ENCODE peak calls at places on chromosomes 2 and 18, in five cellular contexts. L is naive thymus-derived CD4-positive, alpha-beta T cell; N is CD4-positive, alpha-beta memory T cell; I is transverse colon; B is GM12878. Y is an unnamed sample. For H3K4me1 and H3K27me3, the result is how much of the 10 kb centered on the place peaks cover.

GRCh38 chr2:218261424-218262273 is 834 bp downstream of the GPBAR1 start:
- DNase-seq in B (no peak), L (no peak), I (no peak), N (no peak), Y (no peak)

GRCh38 chr2:85401844-85402243 is 8.3 kb downstream of the CAPG start:
- DNase-seq in I (no peak), N (no peak), L (no peak), B (no peak), Y (no peak)

GRCh38 chr2:1446281-1446680 is 33.0 kb downstream of the TPO start:
- DNase-seq in I (no peak), L (no peak), B (no peak), N (no peak), Y (no peak)

GRCh38 chr2:43084699-43085091 is 141.7 kb downstream of the ZFP36L2 start:
- DNase-seq in I (no peak), N (no peak), B (no peak), L (no peak), Y (no peak)

GRCh38 chr2:23492941-23493340 is 108.0 kb downstream of the KLHL29 start:
- DNase-seq in N (no peak), B (no peak), L (no peak), I (no peak), Y (no peak)

GRCh38 chr2:238077292-238077691 is 16.5 kb downstream of the SCLY start:
- DNase-seq in N (no peak), B (no peak), I (no peak), L (no peak), Y (no peak)

GRCh38 chr2:113175101-113175628 is 1.4 kb downstream of the PSD4 start:
- DNase-seq in B (peak), I (peak), L (no peak), N (peak), Y (no peak)

GRCh38 chr2:238136820-238137537 is 1.5 kb upstream of the KLHL30 start:
- DNase-seq in L (no peak), I (no peak), N (no peak), B (no peak), Y (no peak)

GRCh38 chr2:31297751-31298150 is 63.8 kb downstream of the EHD3 start:
- DNase-seq in I (no peak), B (no peak), N (no peak), L (no peak), Y (no peak)

GRCh38 chr2:202436631-202437030 is 60.5 kb downstream of the BMPR2 start:
- DNase-seq in I (no peak), B (no peak), N (no peak), L (no peak), Y (no peak)

GRCh38 chr18:32473325-32473724 is 2.6 kb upstream of the GAREM1 start:
- DNase-seq in I (no peak), N (no peak), L (no peak), B (no peak), Y (no peak)

GRCh38 chr2:7007846-7008741 is 90.9 kb downstream of the RNF144A start:
- DNase-seq in I (peak), N (no peak), L (no peak), B (peak), Y (no peak)

DNA sequence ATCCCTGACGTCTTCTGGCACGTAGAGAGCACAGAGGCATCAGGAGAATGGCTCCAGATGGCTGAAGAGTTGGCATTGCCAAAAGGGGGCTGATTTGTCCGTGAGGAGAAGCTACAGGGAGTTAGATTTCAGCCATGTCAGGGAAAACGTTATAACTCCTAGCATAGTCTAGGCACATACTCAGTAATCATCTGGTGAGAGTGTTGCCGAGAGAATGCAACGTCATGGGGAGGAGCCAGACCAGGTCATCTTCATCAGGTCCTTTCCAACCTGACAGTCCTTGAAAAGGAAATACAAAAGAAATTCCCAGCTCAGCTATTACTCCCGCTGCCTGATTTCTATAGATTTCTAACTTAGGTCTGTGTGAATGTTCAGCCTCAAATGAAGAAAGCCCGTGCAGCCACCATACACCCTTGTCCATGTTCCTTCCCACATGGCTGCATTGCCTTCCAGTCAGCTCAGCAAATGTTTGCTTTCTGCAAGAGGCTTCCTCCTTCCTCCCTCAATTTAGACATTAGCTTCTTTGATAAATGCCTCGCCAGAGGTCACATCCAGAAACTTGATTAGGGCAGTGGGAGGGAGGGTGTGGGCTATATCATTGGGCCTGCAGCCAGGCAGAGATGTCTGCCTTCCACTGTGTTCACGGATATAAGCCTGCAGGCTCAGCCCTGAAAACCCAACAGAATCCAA is 93.0 kb downstream of the STPG4 start:
- DNase-seq in B (no peak), I (no peak), N (no peak), L (no peak), Y (no peak)
- H3K4me1 ChIP-seq in B (under half), I (under half), N (under half), L (under half), Y (under half)

DNA sequence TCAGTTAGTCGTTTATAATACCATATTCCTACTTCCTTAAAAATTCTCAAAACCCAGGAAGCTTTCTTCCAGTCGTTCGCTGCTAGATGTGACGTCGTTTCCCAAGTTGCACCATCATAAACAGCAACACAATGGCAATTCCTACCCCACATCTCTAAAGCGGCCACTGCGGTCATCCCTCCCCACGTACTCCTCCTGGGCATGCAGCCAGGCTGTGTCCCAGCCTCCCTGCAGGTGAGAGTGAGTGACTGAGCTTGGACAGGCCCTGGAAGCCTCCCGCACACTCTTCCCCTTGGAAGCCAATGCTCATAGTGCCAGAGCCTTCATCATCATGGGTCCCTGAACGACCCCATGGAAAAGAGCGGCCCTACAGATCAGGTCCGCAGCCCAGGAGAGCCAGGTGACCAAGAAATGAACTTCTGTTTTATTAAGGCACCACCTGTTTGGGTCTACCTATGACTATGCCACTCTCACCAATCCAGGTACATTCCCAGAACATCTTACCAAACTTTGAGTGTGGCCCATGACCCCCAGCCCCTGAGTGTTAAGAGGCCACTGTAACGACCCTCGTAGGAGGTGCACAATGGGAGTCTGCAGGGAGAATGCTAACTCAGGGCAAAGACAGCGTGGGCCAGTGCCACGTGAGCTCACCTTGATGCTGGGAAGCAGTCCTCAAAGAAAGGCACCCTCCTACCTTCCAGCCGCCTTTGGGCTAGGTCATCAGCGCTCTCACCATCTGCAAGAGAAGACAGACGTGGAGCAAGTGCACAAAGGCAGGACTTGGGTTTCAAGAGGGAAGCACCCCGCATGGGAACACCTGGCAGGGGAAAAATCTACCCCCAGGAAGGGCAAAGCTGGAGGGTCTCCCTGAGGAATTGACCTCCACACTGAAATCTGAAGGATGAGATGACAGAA is 74.7 kb upstream of the RAB6C start:
- DNase-seq in I (no peak), B (no peak), N (no peak), L (no peak), Y (no peak)
- H3K27me3 ChIP-seq in I (under half), B (under half), N (under half), L (under half), Y (under half)

GRCh38 chr18:3725100-3725499 is 275.1 kb downstream of the TGIF1 start:
- DNase-seq in B (no peak), I (no peak), L (no peak), N (no peak), Y (no peak)

GRCh38 chr18:3723554-3723953 is 273.6 kb downstream of the TGIF1 start:
- DNase-seq in L (no peak), I (no peak), B (no peak), N (no peak), Y (no peak)

GRCh38 chr18:3728704-3729437 is 278.9 kb downstream of the TGIF1 start:
- DNase-seq in I (no peak), N (no peak), L (no peak), B (no peak), Y (no peak)

GRCh38 chr18:3726241-3726951 is 276.4 kb downstream of the TGIF1 start:
- DNase-seq in B (no peak), I (no peak), N (no peak), L (no peak), Y (no peak)

DNA sequence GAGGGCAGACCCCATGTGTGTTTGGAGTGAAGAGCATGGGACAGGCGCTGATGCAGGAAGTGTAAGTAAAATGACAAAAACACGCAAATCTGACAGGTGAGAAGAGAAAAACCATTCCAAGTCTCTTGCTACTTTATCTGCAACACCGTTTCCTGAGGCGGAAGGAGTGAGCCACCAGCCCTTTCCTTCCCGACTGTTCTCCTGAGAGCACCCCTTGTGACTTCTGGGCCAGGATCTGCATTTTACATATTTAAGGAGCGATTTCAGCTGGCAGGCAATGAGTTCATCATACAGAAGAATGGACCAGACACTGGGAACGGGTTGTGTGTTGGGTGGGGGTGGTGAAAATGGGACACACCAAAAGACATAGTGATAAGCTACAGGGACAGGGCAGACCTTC is 277.3 kb downstream of the TGIF1 start:
- DNase-seq in L (no peak), N (no peak), I (no peak), B (no peak), Y (no peak)
- H3K4me1 ChIP-seq in L (under half), N (under half), I (under half), B (under half), Y (under half)

GRCh38 chr2:222423632-222424280 is 587 bp upstream of the SGPP2 start:
- DNase-seq in N (peak), L (no peak), I (no peak), B (peak), Y (no peak)
- H3K27me3 ChIP-seq in N (under half), L (under half), I (under half), B (under half), Y (under half)

DNA sequence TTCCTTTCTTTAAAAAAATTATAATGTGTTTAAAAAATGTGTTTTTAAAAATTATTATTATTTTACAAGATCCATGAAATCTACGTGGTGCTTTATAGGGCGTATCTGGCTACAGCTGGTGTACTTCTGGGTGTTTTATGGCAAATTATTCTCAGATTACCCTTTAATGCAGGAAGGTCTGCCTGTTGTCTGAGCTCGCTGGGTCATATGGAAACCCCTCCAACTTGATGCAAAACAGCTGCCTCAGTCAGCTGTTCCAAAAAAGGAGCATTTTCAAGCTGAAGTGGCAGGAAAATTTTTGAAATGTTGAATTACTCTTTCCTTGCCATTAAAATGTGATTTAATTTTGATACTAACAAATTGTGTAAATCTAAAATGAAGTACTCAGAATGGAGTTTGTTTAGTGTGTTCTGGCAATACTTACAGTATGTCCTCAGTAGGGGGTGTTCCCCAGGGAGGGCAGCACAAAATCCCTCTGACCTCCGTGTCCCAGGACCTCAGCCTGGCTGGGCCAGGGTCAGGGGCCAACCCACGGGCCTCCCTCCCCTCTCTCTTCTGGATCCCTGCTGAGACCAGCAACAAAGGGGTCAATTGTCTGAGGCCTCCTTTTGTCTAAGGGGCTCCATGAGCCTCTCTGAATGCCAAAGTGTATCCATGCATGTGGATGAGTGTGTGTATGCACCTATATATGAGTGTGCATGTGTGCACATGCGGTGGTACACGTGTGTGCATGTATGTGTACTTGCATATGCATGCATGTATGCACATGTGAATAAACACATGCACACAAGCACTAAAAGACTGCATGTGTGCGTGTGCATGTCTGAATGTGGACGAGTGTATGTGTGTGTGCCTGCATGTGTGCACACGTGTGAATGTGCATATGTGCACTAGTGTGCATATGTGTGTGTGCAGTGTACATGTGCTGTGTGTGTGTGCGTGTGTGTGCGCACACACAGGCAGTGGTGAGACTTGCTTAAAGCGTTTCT is 105.3 kb downstream of the ACOXL start:
- DNase-seq in L (no peak), N (no peak), B (no peak), I (no peak), Y (no peak)
- H3K4me1 ChIP-seq in L (under half), N (under half), B (under half), I (under half), Y (under half)

DNA sequence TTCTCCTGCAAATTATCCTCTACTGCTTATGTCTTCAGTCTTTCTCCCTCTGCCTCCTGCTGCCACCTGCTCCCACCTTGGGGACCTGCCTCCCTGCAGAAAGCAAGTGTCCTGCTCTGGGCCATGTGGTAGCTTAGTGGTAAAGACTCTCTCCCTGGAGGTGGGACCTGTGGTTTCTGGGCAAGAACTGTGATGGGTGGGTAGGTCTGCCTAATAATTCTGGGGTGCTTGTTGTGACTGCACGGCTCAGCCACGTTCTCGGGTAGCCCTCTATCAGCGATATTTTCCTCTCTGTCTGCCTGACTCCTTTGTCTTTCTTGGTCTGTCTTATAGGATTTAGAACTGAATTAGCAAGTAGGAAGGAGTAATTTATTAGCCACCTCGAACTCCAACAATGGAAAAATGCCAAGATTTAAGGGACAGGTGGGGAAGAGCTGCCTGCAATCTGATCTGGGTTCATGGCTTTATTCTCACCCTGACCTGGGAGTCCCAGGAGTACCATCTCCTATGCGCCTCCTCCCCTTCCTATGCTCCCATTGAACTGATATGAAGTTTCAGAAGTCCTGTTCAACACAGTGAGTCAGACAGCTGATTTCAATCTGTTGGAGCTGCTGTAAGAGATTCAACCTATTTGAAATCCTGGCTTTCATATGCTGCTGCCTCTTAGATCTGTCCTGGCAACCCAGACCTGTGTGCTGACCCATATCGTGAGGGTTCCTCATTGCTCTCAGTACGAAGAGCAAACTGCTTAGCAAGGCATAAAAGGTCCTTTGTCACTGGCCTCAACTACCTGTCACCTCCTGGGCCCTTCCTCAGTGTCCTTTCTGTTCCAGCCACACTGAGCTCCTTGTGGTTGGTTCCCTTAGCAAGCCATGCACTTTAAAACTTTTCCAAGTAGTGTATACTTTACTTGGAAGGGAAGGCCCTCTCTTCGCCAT is 16.1 kb upstream of the CD28 start:
- DNase-seq in L (no peak), I (no peak), N (no peak), B (no peak), Y (no peak)
- H3K27me3 ChIP-seq in L (under half), I (under half), N (under half), B (under half), Y (under half)

GRCh38 chr2:61623747-61624146 is 85.6 kb upstream of the XPO1 start:
- DNase-seq in L (no peak), B (no peak), N (no peak), I (no peak), Y (no peak)

GRCh38 chr2:61617610-61618009 is 79.5 kb upstream of the XPO1 start:
- DNase-seq in B (no peak), N (no peak), L (no peak), I (no peak), Y (no peak)

GRCh38 chr2:61619561-61619960 is 81.4 kb upstream of the XPO1 start:
- DNase-seq in N (no peak), I (no peak), B (no peak), L (no peak), Y (no peak)

DNA sequence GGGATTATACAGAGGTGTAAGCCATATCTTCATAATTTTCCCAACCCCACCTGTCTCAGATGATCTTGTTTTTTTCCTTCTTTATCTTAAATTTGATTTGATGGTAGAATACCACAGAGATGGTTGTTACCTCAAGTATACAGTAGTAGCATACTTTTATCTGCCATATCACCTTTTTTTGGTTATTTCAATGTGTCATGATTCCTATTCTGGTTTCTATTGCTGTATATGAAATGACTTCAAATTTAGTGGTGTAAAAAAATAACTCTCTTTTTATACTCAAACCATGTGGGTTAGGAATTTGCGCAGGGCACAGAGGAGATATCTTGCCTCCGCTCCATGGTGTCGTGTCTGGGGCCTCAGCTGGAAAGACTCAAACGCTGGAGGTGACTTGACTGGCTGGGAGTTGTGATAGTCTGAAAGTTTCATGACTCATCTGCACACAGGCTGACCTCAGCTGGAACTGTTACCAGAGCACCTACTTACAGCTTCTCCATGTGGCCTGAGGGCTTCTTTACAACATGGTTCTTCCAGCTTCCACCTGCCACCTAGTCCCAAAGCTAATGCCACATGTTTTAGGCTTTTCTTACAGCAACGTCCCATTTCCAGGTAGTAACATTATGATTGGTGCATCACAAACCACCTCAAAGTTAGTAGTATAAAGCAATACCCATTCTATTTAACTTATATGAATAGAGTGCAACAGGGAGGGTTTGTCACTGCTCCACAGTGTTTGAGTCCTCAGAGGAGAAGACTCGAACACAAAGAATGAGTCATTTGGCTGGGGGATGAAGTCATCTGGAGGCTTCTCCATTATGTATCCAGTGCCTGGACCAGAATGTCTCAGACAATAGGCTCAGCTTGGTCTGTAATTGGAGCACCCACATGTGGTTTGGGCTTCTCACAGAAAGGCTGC is 82.3 kb upstream of the XPO1 start:
- DNase-seq in L (no peak), I (no peak), B (no peak), N (no peak), Y (no peak)
- H3K4me1 ChIP-seq in L (under half), I (under half), B (under half), N (under half), Y (under half)

Y was measured in HAP-1.